ENCODE peak calls at places on chromosomes 11 and 22, in six cellular contexts. A is mesendoderm, T is H9, L is IMR-90, J is H1, C is mesenchymal stem cell. X is an unnamed sample.

GRCh38 chr22:42500164-42500835 is 19.3 kb downstream of the RRP7A start:
- DNase-seq in A (peak; percentile 91), C (peak; percentile 61), T (peak; percentile 96), J (peak; percentile 73), L (peak; percentile 35), X (peak; percentile 65)

GRCh38 chr22:20957691-20958440 is 9.2 kb upstream of the AIFM3 start:
- DNase-seq in T (peak; percentile 69), A (peak; percentile 76), J (no peak), C (peak; percentile 42), L (no peak), X (no peak)

GRCh38 chr11:69554849-69555248 is 73.4 kb downstream of the LINC01488 start:
- DNase-seq in L (no peak), T (no peak), A (peak; percentile 32), C (no peak), J (no peak), X (no peak)

GRCh38 chr11:125357551-125357950 is 138.5 kb downstream of the FEZ1 start:
- DNase-seq in L (no peak), T (no peak), J (no peak), C (no peak), A (no peak), X (no peak)

GRCh38 chr11:121071456-121072236 is 29.4 kb upstream of the TECTA start:
- DNase-seq in A (peak; percentile 41), T (peak; percentile 39), L (no peak), J (peak; percentile 7), C (peak; percentile 13), X (peak; percentile 26)

GRCh38 chr22:22753526-22754267 is 109.3 kb downstream of the GGTLC2 start:
- DNase-seq in L (peak; percentile 21), J (no peak), A (peak; percentile 77), T (peak; percentile 86), C (peak; percentile 2), X (peak; percentile 31)

GRCh38 chr22:48850658-48851287 is 976.9 kb downstream of the BRD1 start:
- DNase-seq in A (no peak), L (no peak), C (no peak), J (no peak), T (no peak), X (no peak)

GRCh38 chr11:107014871-107015270 is 3.4 kb downstream of the GUCY1A2 start:
- DNase-seq in J (no peak), C (no peak), T (no peak), L (no peak), A (no peak), X (no peak)

GRCh38 chr11:99934008-99934407 is 753.1 kb upstream of the ARHGAP42 start:
- DNase-seq in L (no peak), A (no peak), J (no peak), T (no peak), C (peak; percentile 11), X (no peak)

GRCh38 chr22:37533995-37534394 is 14.8 kb upstream of the CARD10 start:
- DNase-seq in J (no peak), T (no peak), A (no peak), L (peak; percentile 88), C (peak; percentile 87), X (no peak)

GRCh38 chr11:14722507-14722906 is 78.9 kb downstream of the PDE3B start:
- DNase-seq in J (no peak), T (no peak), A (no peak), L (peak; percentile 7), C (no peak), X (no peak)

GRCh38 chr11:14026961-14027360 is 64.4 kb downstream of the SPON1 start:
- DNase-seq in C (no peak), A (peak; percentile 26), T (no peak), J (no peak), L (peak; percentile 48), X (no peak)

GRCh38 chr11:121318848-121319834 is 26.6 kb downstream of the SC5D start:
- DNase-seq in L (peak; percentile 56), T (no peak), A (peak; percentile 51), J (no peak), C (peak; percentile 60), X (peak; percentile 32)

GRCh38 chr11:23284626-23285025 is 424.4 kb upstream of the CCDC179 start:
- DNase-seq in L (peak; percentile 79), T (no peak), A (no peak), C (peak; percentile 40), J (no peak), X (no peak)

GRCh38 chr11:62547691-62548281 is 1.2 kb upstream of the AHNAK start:
- DNase-seq in L (no peak), A (no peak), C (peak; percentile 28), T (no peak), J (no peak), X (no peak)

GRCh38 chr11:59182457-59183151 is 10.7 kb downstream of the DTX4 start:
- DNase-seq in J (no peak), C (no peak), L (no peak), T (peak; percentile 81), A (peak; percentile 88), X (no peak)

GRCh38 chr11:15607361-15608036 is 492.8 kb downstream of the INSC start:
- DNase-seq in A (no peak), T (peak; percentile 32), L (no peak), C (no peak), J (no peak), X (no peak)

GRCh38 chr11:134555510-134555909 is 143.5 kb upstream of the B3GAT1 start:
- DNase-seq in C (no peak), J (no peak), T (no peak), L (no peak), A (no peak), X (no peak)

GRCh38 chr22:44919691-44920090 is 90.1 kb downstream of the PHF21B start:
- DNase-seq in C (no peak), T (no peak), A (no peak), J (no peak), L (no peak), X (no peak)

GRCh38 chr22:20117656-20118571 is 888 bp upstream of the TRMT2A start:
- DNase-seq in J (no peak), C (peak; percentile 48), A (peak; percentile 21), T (no peak), L (peak; percentile 25), X (no peak)

GRCh38 chr11:64383580-64383979 is 24.6 kb downstream of the RPS6KA4 start:
- DNase-seq in T (no peak), J (no peak), A (no peak), L (no peak), C (no peak), X (no peak)

GRCh38 chr11:64382586-64382985 is 23.6 kb downstream of the RPS6KA4 start:
- DNase-seq in A (peak; percentile 59), L (no peak), C (no peak), J (no peak), T (no peak), X (no peak)

GRCh38 chr11:64385953-64386704 is 27.2 kb downstream of the RPS6KA4 start:
- DNase-seq in J (no peak), C (peak; percentile 69), L (peak; percentile 35), T (no peak), A (peak; percentile 53), X (no peak)

GRCh38 chr11:64384981-64385952 is 26.3 kb downstream of the RPS6KA4 start:
- DNase-seq in J (no peak), L (no peak), C (no peak), T (no peak), A (peak; percentile 36), X (no peak)

DNA sequence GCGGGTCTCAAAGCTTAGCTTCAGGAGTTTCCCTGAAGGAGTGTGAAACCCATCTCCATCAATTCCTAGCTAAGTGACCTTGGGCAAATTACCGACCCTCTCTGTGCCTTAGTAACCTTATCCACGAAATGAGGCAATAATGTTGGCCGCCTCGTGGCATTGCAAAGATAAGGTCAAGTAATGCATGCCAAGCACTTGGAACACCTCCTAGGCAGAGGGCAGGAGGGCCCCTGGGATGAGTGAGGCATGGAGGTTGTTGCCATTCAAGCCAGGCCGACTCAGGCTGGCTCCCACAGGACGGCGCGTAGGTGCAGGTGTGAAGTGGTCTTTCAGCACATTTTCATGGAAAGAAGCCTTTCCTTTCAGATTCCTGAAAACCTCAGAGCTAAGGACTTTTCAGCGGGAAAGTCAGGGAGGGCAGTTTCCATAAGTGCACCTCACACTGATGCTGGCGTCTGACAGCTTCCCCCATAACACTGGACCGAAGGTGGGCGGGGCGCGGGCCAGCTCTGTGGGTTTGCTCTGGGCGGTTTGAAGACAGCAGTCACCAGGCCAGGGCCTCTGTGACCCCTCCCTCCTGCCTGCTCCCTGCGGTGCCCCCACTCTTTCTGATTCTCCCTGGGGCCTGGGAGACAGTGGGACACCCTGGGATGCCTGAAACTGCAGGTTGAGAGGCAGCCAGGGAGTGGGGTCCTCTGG is 25.2 kb downstream of the RPS6KA4 start:
- DNase-seq in C (no peak), A (no peak), J (no peak), T (no peak), L (no peak), X (no peak)
- H2AK5ac ChIP-seq in C (no peak overlapping the region), A (no peak overlapping the region), J (no peak overlapping the region), T (no peak overlapping the region), L (no peak overlapping the region), X (no peak overlapping the region)

GRCh38 chr11:9757809-9758675 is 94.2 kb downstream of the SWAP70 start:
- DNase-seq in L (peak; percentile 72), J (no peak), A (peak; percentile 83), C (peak; percentile 76), T (peak; percentile 80), X (peak; percentile 74)
- H2AK5ac ChIP-seq in L (peak overlapping the region; percentile 100), J (no peak overlapping the region), A (peak overlapping the region; percentile 2), C (peak overlapping the region; percentile 93), T (no peak overlapping the region), X (peak overlapping the region; percentile 29)

DNA sequence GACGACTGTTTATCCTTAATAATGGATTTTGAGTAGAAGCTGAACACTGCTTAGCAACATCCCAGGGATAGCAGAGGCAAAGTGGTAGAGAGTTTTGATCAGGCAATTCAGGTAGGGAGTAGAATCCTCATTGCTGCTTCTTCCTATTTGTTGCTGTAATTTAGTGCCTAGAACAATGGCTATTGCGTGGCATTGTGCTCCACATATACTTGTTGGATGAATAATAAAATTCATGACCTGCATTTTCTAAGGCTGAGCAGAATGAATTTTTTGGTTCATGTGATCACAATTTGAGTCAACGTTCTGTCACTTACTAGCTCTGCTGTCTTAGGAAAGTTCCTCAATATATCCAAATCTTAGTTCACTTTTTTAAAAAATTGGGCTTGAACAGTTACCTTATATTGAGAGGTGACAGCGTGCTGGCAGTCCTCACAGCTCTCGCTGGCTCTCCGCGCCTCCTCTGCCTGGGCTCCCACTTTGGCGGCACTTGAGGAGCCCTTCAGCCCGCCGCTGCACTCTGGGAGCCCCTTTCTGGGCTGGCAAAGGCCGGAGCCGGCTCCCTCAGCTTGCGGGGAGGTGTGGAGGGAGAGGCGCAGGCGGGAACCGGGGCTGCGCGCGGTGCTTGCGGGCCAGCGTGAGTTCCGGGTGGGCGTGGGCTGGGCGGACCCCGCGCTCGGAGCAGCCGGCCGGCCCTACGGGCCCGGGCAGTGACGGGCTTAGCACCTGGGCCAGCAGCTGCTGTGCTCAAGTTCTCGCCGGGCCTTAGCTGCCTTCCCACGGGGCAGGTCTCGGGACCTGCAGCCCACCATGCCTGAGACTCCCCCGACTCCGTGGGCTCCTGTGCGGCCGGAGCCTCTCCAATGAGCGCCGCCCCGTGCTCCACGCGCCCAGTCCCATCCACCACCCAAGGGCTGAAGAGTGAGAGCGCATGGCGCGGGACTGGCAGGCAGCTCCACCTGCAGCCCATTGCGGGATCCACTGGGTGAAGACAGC is 350.6 kb downstream of the ETS1 start:
- DNase-seq in L (no peak), T (no peak), A (no peak), C (no peak), J (no peak), X (no peak)
- H2AK5ac ChIP-seq in L (no peak overlapping the region), T (no peak overlapping the region), A (no peak overlapping the region), C (no peak overlapping the region), J (no peak overlapping the region), X (no peak overlapping the region)

DNA sequence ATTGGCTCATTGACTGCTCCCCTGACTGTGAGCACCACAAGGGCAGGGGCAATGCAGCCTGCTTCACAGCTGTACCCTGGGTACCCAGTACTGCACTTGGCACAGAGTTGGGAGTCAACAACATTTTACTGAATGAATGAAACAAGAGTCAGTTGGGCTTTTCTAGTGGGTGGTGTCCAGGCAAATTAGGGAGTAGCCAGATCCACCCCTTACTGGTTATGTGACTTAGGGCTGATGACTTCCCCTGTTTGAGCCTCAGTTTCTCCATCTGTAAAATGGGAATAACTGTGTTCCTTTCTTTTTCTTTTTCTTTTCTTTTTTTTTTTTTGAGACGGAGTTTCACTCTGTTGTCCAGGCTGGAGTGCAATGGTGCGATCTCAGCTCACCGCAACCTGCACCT is 23.1 kb downstream of the MIAT start:
- DNase-seq in T (no peak), A (no peak), C (no peak), L (no peak), J (no peak), X (no peak)
- H2AK5ac ChIP-seq in T (no peak overlapping the region), A (no peak overlapping the region), C (peak overlapping the region; percentile 71), L (peak overlapping the region; percentile 18), J (no peak overlapping the region), X (peak overlapping the region; percentile 41)